ENCODE peak calls at places on chromosomes 1 and 21, in six cellular contexts. M is AG10803, Y is cardiac muscle cell, N is lower leg skin, Q is nephron progenitor cell, I is tibial artery. B is an unnamed sample.

GRCh38 chr1:66768935-66769334 is 16.7 kb downstream of the DYNLT5 start:
- DNase-seq in M (no peak), Y (no peak), N (no peak), Q (no peak), I (no peak), B (no peak)

GRCh38 chr1:220690140-220691038 is at the start of gene C1orf115:
- DNase-seq in M (peak), Y (peak), N (peak), Q (peak), I (peak), B (peak)

GRCh38 chr1:62175568-62176179 is 19.0 kb upstream of the L1TD1 start:
- DNase-seq in M (peak), Y (peak), N (no peak), Q (peak), I (no peak), B (no peak)

GRCh38 chr1:152752225-152752624 is 5.6 kb upstream of the KPRP start:
- DNase-seq in M (peak), Y (no peak), N (no peak), Q (no peak), I (no peak), B (no peak)

GRCh38 chr1:216855810-216856209 is 132.6 kb upstream of the ESRRG start:
- DNase-seq in M (no peak), Y (no peak), N (no peak), Q (no peak), I (no peak), B (no peak)

GRCh38 chr1:193392686-193393085 is 206.3 kb upstream of the B3GALT2 start:
- DNase-seq in M (no peak), Y (peak), N (no peak), Q (no peak), I (no peak), B (no peak)

GRCh38 chr1:26027716-26028489 is 6.3 kb downstream of the EXTL1 start:
- DNase-seq in M (no peak), Y (no peak), N (no peak), Q (no peak), I (no peak), B (no peak)

GRCh38 chr1:192538407-192539311 is 36.9 kb upstream of the RGS1 start:
- DNase-seq in M (peak), Y (no peak), N (no peak), Q (no peak), I (no peak), B (no peak)

GRCh38 chr1:192544983-192545393 is 30.6 kb upstream of the RGS1 start:
- DNase-seq in M (peak), Y (no peak), N (no peak), Q (no peak), I (no peak), B (no peak)

GRCh38 chr1:54254055-54254454 is 54.1 kb downstream of the MRPL37 start:
- DNase-seq in M (peak), Y (no peak), N (no peak), Q (no peak), I (no peak), B (no peak)

GRCh38 chr1:171917361-171917760 is 76.1 kb downstream of the DNM3 start:
- DNase-seq in M (no peak), Y (no peak), N (no peak), Q (no peak), I (no peak), B (no peak)

GRCh38 chr21:19853709-19854575 is 1144.3 kb upstream of the NCAM2 start:
- DNase-seq in M (no peak), Y (no peak), N (no peak), Q (peak), I (no peak), B (no peak)

GRCh38 chr1:63612564-63612963 is 19.4 kb downstream of the PGM1 start:
- DNase-seq in M (peak), Y (peak), N (no peak), Q (no peak), I (no peak), B (no peak)

GRCh38 chr1:13619909-13620308 is 36.3 kb downstream of the PDPN start:
- DNase-seq in M (peak), Y (no peak), N (no peak), Q (no peak), I (peak), B (no peak)

GRCh38 chr21:21764281-21764680 is 766.1 kb downstream of the NCAM2 start:
- DNase-seq in M (no peak), Y (no peak), N (no peak), Q (no peak), I (no peak), B (no peak)

GRCh38 chr1:167510244-167510643 is 8.1 kb downstream of the CD247 start:
- DNase-seq in M (no peak), Y (no peak), N (no peak), Q (no peak), I (no peak), B (no peak)

GRCh38 chr1:29711582-29712274 is 475.4 kb downstream of the PTPRU start:
- DNase-seq in M (peak), Y (no peak), N (no peak), Q (no peak), I (no peak), B (no peak)

GRCh38 chr21:43995521-43996105 is 16.5 kb upstream of the TRAPPC10 start:
- DNase-seq in M (no peak), Y (no peak), N (no peak), Q (no peak), I (no peak), B (no peak)

GRCh38 chr1:74681001-74681400 is 7.4 kb upstream of the ERICH3 start:
- DNase-seq in M (no peak), Y (no peak), N (no peak), Q (no peak), I (no peak), B (no peak)

GRCh38 chr1:35561297-35561971 is 3.8 kb downstream of the NCDN start:
- DNase-seq in M (no peak), Y (no peak), N (no peak), Q (no peak), I (no peak), B (no peak)

GRCh38 chr21:43885721-43886120 is 20.7 kb downstream of the AGPAT3 start:
- DNase-seq in M (no peak), Y (no peak), N (no peak), Q (no peak), I (no peak), B (no peak)

GRCh38 chr1:159828916-159829634 is 2.4 kb downstream of the SLAMF8 start:
- DNase-seq in M (no peak), Y (peak), N (no peak), Q (peak), I (peak), B (no peak)

GRCh38 chr1:45820173-45820572 is 16.8 kb downstream of the MAST2 start:
- DNase-seq in M (no peak), Y (no peak), N (no peak), Q (no peak), I (no peak), B (no peak)

GRCh38 chr21:39675595-39675994 is 62.9 kb downstream of the B3GALT5 start:
- DNase-seq in M (no peak), Y (no peak), N (peak), Q (no peak), I (no peak), B (peak)

GRCh38 chr21:27269646-27270045 is 302.8 kb upstream of the ADAMTS5 start:
- DNase-seq in M (peak), Y (no peak), N (no peak), Q (no peak), I (no peak), B (no peak)

GRCh38 chr1:150995896-150996295 is 10.8 kb downstream of the MINDY1 start:
- DNase-seq in M (peak), Y (peak), N (peak), Q (peak), I (no peak), B (no peak)

DNA sequence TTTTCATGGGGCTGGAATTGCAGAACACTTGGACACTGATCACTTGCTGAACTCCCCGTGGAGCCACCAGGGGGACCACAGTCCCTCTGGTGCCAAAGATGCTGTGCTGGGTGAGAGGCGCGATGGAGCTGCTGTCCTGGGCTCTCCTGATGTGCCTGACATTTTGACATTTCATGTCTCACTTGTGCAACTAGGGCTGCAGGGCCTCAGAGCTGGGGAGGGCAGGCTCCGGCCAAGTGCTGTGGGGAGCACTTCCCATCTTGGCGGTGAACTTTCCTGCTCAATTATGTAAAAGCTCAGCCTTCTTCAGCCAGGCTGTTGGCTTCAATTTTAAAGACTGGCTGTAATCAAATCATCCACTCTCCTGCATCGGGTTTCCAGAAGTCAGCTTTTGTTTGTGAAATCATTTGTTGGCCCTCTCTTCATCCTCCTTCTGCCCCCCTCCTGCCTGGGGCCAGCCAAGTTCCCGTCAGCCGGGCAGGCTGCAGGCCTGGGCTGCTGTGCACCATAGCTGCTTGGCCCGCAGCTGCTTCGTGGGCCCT is 36.8 kb downstream of the KCNAB2 start:
- DNase-seq in M (peak), Y (peak), N (no peak), Q (no peak), I (no peak), B (no peak)
- TF ChIP-seq CTCF in M (peak), Y (peak), N (no peak), Q (peak), I (no peak), B (peak)

GRCh38 chr1:24393892-24394291 is 19.7 kb downstream of the STPG1 start:
- DNase-seq in M (peak), Y (no peak), N (peak), Q (no peak), I (no peak), B (no peak)
- TF ChIP-seq CTCF in M (no peak), Y (no peak), N (no peak), Q (no peak), I (no peak), B (no peak)

DNA sequence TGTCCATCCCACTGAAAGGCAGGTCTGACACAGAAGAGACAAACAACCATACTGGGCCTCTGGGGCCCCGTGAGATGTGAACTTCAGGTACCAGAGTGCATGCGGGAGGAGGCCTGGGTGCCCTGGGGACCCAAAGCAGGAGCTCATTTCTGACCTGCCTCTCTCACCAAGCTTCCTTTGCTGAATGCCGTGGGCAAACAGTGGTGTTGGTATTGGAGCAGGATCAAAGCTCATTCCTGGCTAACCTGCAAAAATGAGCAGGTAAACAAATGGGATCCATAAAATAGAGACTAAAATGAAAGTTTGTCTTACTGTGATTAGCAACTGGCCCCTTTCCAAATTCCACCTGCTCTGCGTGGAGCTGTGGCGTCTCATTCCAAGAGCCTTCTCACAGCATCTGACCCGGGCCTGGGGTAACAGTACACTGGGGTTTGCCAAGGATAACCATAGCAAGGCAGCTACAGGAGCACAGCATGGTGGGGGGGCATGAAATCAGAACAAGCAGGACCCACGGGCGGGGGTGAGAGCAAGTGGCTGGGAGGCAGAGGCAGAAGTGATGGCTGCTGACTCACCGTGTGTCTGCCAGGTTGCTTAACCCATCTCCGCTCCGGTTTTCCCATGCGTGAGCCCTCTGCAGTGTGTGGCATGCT is 103.6 kb downstream of the KIF26B start:
- DNase-seq in M (no peak), Y (no peak), N (no peak), Q (no peak), I (no peak), B (no peak)
- TF ChIP-seq CTCF in M (no peak), Y (no peak), N (no peak), Q (no peak), I (no peak), B (no peak)

DNA sequence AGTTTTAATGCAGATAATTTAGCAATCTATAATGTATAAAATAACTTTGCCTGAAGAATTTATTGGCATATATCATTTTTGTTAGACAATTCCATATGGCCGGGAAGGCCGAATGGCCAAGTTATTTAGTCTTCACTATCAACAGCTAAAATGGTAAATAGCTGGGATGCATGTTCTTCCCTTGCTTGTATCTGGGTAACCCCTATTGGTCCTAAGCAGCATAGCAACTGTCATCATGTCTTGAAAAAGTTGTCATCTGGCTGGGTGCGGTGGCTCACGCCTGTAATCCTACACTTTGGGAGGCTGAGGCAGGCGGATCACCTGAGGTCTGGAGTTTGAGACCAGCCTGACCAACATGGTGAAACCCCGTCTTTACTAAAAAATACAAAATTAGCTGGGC is 340.0 kb upstream of the DPYD start:
- DNase-seq in M (no peak), Y (no peak), N (no peak), Q (no peak), I (no peak), B (no peak)
- TF ChIP-seq CTCF in M (peak), Y (no peak), N (no peak), Q (peak), I (no peak), B (no peak)

GRCh38 chr1:23798662-23799142 is 1.9 kb downstream of the GALE start:
- DNase-seq in M (no peak), Y (no peak), N (no peak), Q (no peak), I (no peak), B (no peak)
- TF ChIP-seq CTCF in M (no peak), Y (peak), N (no peak), Q (no peak), I (no peak), B (no peak)

GRCh38 chr1:55893155-55893554 is 678.0 kb upstream of the USP24 start:
- DNase-seq in M (peak), Y (peak), N (no peak), Q (no peak), I (no peak), B (no peak)
- TF ChIP-seq CTCF in M (peak), Y (peak), N (no peak), Q (peak), I (no peak), B (no peak)

DNA sequence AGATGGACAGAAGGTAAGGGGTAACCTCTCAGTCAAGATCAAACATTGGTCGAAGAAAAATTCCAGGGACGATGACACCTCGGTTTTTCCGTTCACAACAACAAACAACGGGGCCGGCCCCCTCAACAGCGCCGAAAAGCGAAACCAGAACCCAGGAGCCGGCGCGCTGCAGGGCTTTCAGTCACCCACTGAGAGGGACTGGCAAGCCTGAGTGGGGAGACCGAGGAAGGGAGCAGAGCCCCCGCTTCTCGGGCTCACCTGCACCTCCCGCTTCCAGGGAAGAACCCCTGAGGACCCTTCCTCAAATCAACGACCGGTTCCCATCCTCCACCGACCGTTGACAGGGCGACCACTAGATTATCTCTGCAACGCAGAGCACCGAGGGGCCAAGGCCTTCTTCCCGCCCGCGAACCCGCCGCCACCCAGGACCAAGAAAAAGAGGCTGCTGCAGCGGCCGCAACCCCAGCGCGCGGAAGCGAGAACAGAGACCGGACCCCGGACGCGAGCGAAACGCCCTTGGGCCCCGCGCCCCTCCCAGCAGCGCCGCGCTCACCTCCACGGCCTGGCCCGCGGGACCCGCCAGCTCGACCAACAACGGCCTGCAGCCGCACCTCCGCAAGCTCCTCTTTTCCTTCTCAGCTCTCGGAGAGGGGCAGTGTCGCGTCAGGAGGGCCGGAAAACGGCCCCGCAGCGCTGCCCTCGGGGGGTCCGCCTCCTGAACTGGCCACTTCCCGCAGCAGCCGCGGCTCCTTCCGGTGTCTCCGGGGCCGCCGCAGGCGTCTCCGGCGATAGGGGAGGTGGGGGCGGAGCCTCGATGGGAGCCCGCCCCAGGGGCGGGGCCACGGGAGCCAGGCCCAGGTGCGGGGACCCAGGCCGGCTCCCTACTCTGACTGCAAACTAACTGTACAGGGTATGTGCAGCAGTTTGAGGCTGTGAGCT is at the start of gene USP33:
- DNase-seq in M (peak), Y (peak), N (peak), Q (peak), I (peak), B (peak)
- TF ChIP-seq CTCF in M (no peak), Y (no peak), N (no peak), Q (no peak), I (no peak), B (no peak)

GRCh38 chr1:30947212-30947611 is 38.7 kb upstream of the SDC3 start:
- DNase-seq in M (no peak), Y (no peak), N (no peak), Q (no peak), I (no peak), B (no peak)
- TF ChIP-seq CTCF in M (no peak), Y (no peak), N (no peak), Q (no peak), I (no peak), B (no peak)